ENCODE peak calls at places on chromosomes 7 and 10, in four cellular contexts. W is K562, T is H1, C is WTC11. V is an unnamed sample.

GRCh38 chr7:89837515-89837914 is 316.8 kb upstream of the STEAP1 start:
- DNase-seq in T (no peak), C (no peak), W (no peak), V (no peak)

GRCh38 chr7:70695804-70696104 is 436.2 kb upstream of the GALNT17 start:
- DNase-seq in W (no peak), T (no peak), C (no peak), V (peak; percentile 56)

GRCh38 chr10:44384601-44385422 is at the start of gene CXCL12:
- DNase-seq in T (no peak), W (no peak), C (peak; percentile 78), V (peak; percentile 57)

GRCh38 chr10:19828278-19829049 is 12.2 kb downstream of the PLXDC2 start:
- DNase-seq in C (peak; percentile 23), T (no peak), W (no peak), V (no peak)

GRCh38 chr10:103553743-103554487 is 60.4 kb downstream of the NEURL1 start:
- DNase-seq in C (no peak), W (no peak), T (no peak), V (no peak)

GRCh38 chr7:64114791-64115190 is 69.6 kb downstream of the ZNF727 start:
- DNase-seq in T (no peak), C (no peak), W (no peak), V (no peak)

GRCh38 chr10:77919713-77920108 is 6.8 kb downstream of the DLG5 start:
- DNase-seq in C (no peak), T (no peak), W (peak; percentile 71), V (no peak)

GRCh38 chr10:123429631-123430257 is 236.4 kb upstream of the GPR26 start:
- DNase-seq in T (no peak), C (no peak), W (peak; percentile 1), V (peak; percentile 48)

GRCh38 chr7:1175967-1176851 is 16.2 kb upstream of the ZFAND2A start:
- DNase-seq in C (peak; percentile 95), T (no peak), W (peak; percentile 90), V (peak; percentile 93)

GRCh38 chr7:137142376-137142775 is 201.2 kb downstream of the PTN start:
- DNase-seq in T (no peak), W (no peak), C (no peak), V (no peak)

GRCh38 chr7:1716263-1717094 is 46.4 kb downstream of the ELFN1 start:
- DNase-seq in W (peak; percentile 37), C (no peak), T (no peak), V (peak; percentile 86)

GRCh38 chr10:93131956-93132355 is 58.3 kb downstream of the CYP26A1 start:
- DNase-seq in C (no peak), W (no peak), T (no peak), V (no peak)

GRCh38 chr7:97639036-97639435 is 92.8 kb upstream of the TAC1 start:
- DNase-seq in W (no peak), T (no peak), C (no peak), V (no peak)

GRCh38 chr10:59176241-59177030 is at the start of gene PHYHIPL:
- DNase-seq in W (no peak), T (no peak), C (peak; percentile 43), V (peak; percentile 88)

GRCh38 chr7:13988011-13988410 is 1.5 kb downstream of the ETV1 start:
- DNase-seq in T (no peak), C (no peak), W (peak; percentile 56), V (no peak)

GRCh38 chr10:63264852-63265617 is 131.9 kb downstream of the NRBF2 start:
- DNase-seq in T (no peak), W (peak; percentile 91), C (no peak), V (peak; percentile 46)

GRCh38 chr10:80408198-80409085 is at the start of gene PRXL2A:
- DNase-seq in W (peak; percentile 40), T (peak; percentile 50), C (peak; percentile 94), V (peak; percentile 99)

GRCh38 chr7:40507166-40507565 is 372.4 kb downstream of the SUGCT start:
- DNase-seq in T (no peak), W (peak; percentile 6), C (no peak), V (no peak)

GRCh38 chr7:120412139-120412538 is 139.2 kb downstream of the KCND2 start:
- DNase-seq in C (no peak), W (no peak), T (no peak), V (no peak)

GRCh38 chr10:22723343-22723779 is 9.0 kb upstream of the PIP4K2A start:
- DNase-seq in W (no peak), C (no peak), T (no peak), V (no peak)

GRCh38 chr7:18570890-18571478 is 75.4 kb downstream of the HDAC9 start:
- DNase-seq in C (no peak), T (no peak), W (no peak), V (peak; percentile 65)

GRCh38 chr10:79180619-79181221 is 112.0 kb downstream of the ZMIZ1 start:
- DNase-seq in T (no peak), W (peak; percentile 67), C (no peak), V (no peak)

GRCh38 chr10:113991091-113991860 is 52.4 kb upstream of the ADRB1 start:
- DNase-seq in C (no peak), W (no peak), T (no peak), V (no peak)

GRCh38 chr10:127872011-127872741 is 20.6 kb downstream of the CLRN3 start:
- DNase-seq in W (no peak), C (no peak), T (no peak), V (no peak)

GRCh38 chr7:38740041-38740440 is 108.9 kb upstream of the AMPH start:
- DNase-seq in W (no peak), C (no peak), T (no peak), V (no peak)

GRCh38 chr10:22325948-22326702 is 5.2 kb downstream of the BMI1 start:
- DNase-seq in T (no peak), C (no peak), W (no peak), V (no peak)

GRCh38 chr7:130254555-130254954 is 12.1 kb upstream of the CPA2 start:
- DNase-seq in W (no peak), T (no peak), C (no peak), V (no peak)

GRCh38 chr10:91349381-91349780 is 60.8 kb upstream of the HECTD2 start:
- DNase-seq in C (no peak), T (no peak), W (no peak), V (no peak)

GRCh38 chr10:127398140-127398966 is 150.8 kb upstream of the NPS start:
- DNase-seq in W (no peak), T (no peak), C (no peak), V (peak; percentile 30)

GRCh38 chr7:24786941-24787340 is 29.7 kb upstream of the GSDME start:
- DNase-seq in C (no peak), W (peak; percentile 18), T (no peak), V (no peak)

GRCh38 chr7:133742709-133743538 is 384.2 kb upstream of the LRGUK start:
- DNase-seq in C (no peak), W (peak; percentile 36), T (no peak), V (peak; percentile 36)

GRCh38 chr10:14146005-14146404 is 184.7 kb downstream of the FRMD4A start:
- DNase-seq in W (no peak), C (no peak), T (no peak), V (no peak)

GRCh38 chr7:1065263-1066260 is 21.2 kb downstream of the GPR146 start:
- DNase-seq in C (peak; percentile 92), W (peak; percentile 87), T (peak; percentile 49), V (peak; percentile 99)

GRCh38 chr10:132062181-132062515 is 3.6 kb upstream of the JAKMIP3 start:
- DNase-seq in C (no peak), T (no peak), W (no peak), V (no peak)

GRCh38 chr10:15267496-15267895 is 99.0 kb upstream of the NMT2 start:
- DNase-seq in T (no peak), C (no peak), W (peak; percentile 19), V (no peak)

GRCh38 chr7:37208528-37208927 is 240.1 kb downstream of the ELMO1 start:
- DNase-seq in W (peak; percentile 56), C (peak; percentile 32), T (no peak), V (peak; percentile 73)

GRCh38 chr10:32751582-32751981 is 206.4 kb downstream of the ITGB1 start:
- DNase-seq in T (no peak), W (no peak), C (no peak), V (no peak)

DNA sequence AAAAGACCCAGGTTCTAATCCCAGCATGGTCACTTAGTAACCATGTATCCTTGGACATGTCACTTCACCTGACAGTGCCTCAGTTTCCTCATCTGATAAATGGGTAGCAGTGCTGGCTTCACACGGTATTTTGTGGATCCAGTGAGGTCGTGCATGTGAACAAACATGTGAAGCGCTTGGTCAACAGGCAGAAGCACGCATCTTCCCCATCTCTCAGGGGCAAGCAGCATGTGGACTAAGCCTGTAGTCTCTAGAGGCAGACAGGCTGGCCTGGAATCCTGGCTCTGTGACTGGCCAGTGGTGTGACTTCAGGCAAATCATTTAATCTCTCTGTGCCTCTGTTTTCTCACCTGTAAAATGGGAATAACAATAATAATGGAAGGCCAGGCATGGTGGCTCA is 115.8 kb downstream of the C10orf105 start:
- DNase-seq in W (no peak), T (no peak), C (no peak), V (no peak)
- TF ChIP-seq TEAD4 in W (no peak), T (no peak), C (no peak), V (no peak)

GRCh38 chr10:76429331-76429625 is 997.9 kb downstream of the LRMDA start:
- DNase-seq in W (no peak), T (no peak), C (no peak), V (no peak)

GRCh38 chr10:76428541-76429330 is 997.3 kb downstream of the LRMDA start:
- DNase-seq in C (no peak), T (no peak), W (no peak), V (no peak)

GRCh38 chr10:76432274-76433012 is 1001.0 kb downstream of the LRMDA start:
- DNase-seq in C (no peak), W (no peak), T (no peak), V (peak; percentile 18)

GRCh38 chr10:76429642-76430041 is 998.2 kb downstream of the LRMDA start:
- DNase-seq in T (no peak), C (no peak), W (no peak), V (no peak)

GRCh38 chr10:76430330-76430729 is 998.9 kb downstream of the LRMDA start:
- DNase-seq in W (no peak), C (no peak), T (no peak), V (no peak)
- TF ChIP-seq TEAD4 in W (no peak), C (no peak), T (no peak), V (peak; percentile 27)

GRCh38 chr7:81213394-81213793 is 294.5 kb upstream of the SEMA3C start:
- DNase-seq in W (no peak), C (no peak), T (no peak), V (no peak)
- TF ChIP-seq TEAD4 in W (no peak), C (no peak), T (no peak), V (no peak)

GRCh38 chr7:57343901-57344622 is 105.9 kb upstream of the ZNF716 start:
- DNase-seq in W (no peak), C (no peak), T (no peak), V (no peak)

GRCh38 chr7:57342954-57343353 is 107.0 kb upstream of the ZNF716 start:
- DNase-seq in W (no peak), T (no peak), C (no peak), V (no peak)

GRCh38 chr7:57344957-57345356 is 105.0 kb upstream of the ZNF716 start:
- DNase-seq in T (no peak), W (no peak), C (no peak), V (no peak)

GRCh38 chr7:57354195-57354594 is 95.8 kb upstream of the ZNF716 start:
- DNase-seq in W (no peak), T (no peak), C (no peak), V (no peak)

GRCh38 chr7:57348646-57349269 is 101.2 kb upstream of the ZNF716 start:
- DNase-seq in T (no peak), C (no peak), W (no peak), V (no peak)
- TF ChIP-seq TEAD4 in T (no peak), C (no peak), W (no peak), V (no peak)